ENCODE peak calls at places on chromosomes 5 and 9, in five cellular contexts. A is right lobe of liver, V is transverse colon, X is left lung, U is PC-3. I is an unnamed sample.

GRCh38 chr5:108564441-108564840 is 182.5 kb upstream of the FBXL17 start:
- DNase-seq in A (no peak), V (no peak), X (no peak), U (no peak), I (no peak)

GRCh38 chr9:28610339-28610738 is 1037.1 kb upstream of the C9orf72 start:
- DNase-seq in A (no peak), V (no peak), X (no peak), U (no peak), I (no peak)

GRCh38 chr5:176187276-176188062 is 50.8 kb upstream of the SIMC1 start:
- DNase-seq in A (no peak), V (no peak), X (no peak), U (no peak), I (no peak)

GRCh38 chr5:74127377-74128338 is 501.7 kb downstream of the ARHGEF28 start:
- DNase-seq in A (no peak), V (no peak), X (no peak), U (peak), I (no peak)

GRCh38 chr9:16885896-16886295 is 15.4 kb upstream of the BNC2 start:
- DNase-seq in A (no peak), V (no peak), X (no peak), U (no peak), I (no peak)

GRCh38 chr5:65395526-65396155 is 86.1 kb downstream of the ADAMTS6 start:
- DNase-seq in A (no peak), V (no peak), X (no peak), U (no peak), I (no peak)

GRCh38 chr5:144812770-144813169 is 642.1 kb downstream of the KCTD16 start:
- DNase-seq in A (no peak), V (no peak), X (peak), U (peak), I (no peak)

GRCh38 chr5:111810087-111810486 is 53.1 kb upstream of the NREP start:
- DNase-seq in A (peak), V (peak), X (no peak), U (no peak), I (peak)

GRCh38 chr9:112540800-112541199 is 54.2 kb downstream of the KIAA1958 start:
- DNase-seq in A (no peak), V (no peak), X (no peak), U (no peak), I (no peak)

GRCh38 chr9:93397664-93398381 is 53.7 kb upstream of the FAM120A start:
- DNase-seq in A (no peak), V (no peak), X (no peak), U (peak), I (no peak)

GRCh38 chr5:42638972-42639371 is 117.6 kb upstream of the CCDC152 start:
- DNase-seq in A (no peak), V (no peak), X (no peak), U (no peak), I (no peak)

GRCh38 chr9:131422241-131422792 is 28.4 kb downstream of the PRRC2B start:
- DNase-seq in A (peak), V (no peak), X (no peak), U (peak), I (peak)

GRCh38 chr5:66744040-66744439 is 147.8 kb downstream of the MAST4 start:
- DNase-seq in A (no peak), V (no peak), X (no peak), U (no peak), I (no peak)

GRCh38 chr9:83509372-83509771 is 28.8 kb downstream of the FRMD3 start:
- DNase-seq in A (no peak), V (no peak), X (no peak), U (no peak), I (no peak)

GRCh38 chr5:109590799-109591198 is 98.9 kb upstream of the MAN2A1 start:
- DNase-seq in A (no peak), V (no peak), X (no peak), U (no peak), I (no peak)

GRCh38 chr5:4083591-4084337 is 488.1 kb downstream of the IRX1 start:
- DNase-seq in A (no peak), V (no peak), X (no peak), U (no peak), I (no peak)

GRCh38 chr9:15240927-15241326 is 66.1 kb downstream of the TTC39B start:
- DNase-seq in A (no peak), V (no peak), X (no peak), U (no peak), I (no peak)

GRCh38 chr5:122971333-122971732 is 65.2 kb downstream of the PPIC start:
- DNase-seq in A (no peak), V (no peak), X (no peak), U (no peak), I (no peak)

GRCh38 chr9:89597711-89598707 is 6.8 kb upstream of the GADD45G start:
- DNase-seq in A (peak), V (peak), X (no peak), U (peak), I (no peak)

GRCh38 chr9:12863624-12864023 is 88.8 kb downstream of the LURAP1L start:
- DNase-seq in A (no peak), V (no peak), X (no peak), U (no peak), I (no peak)

GRCh38 chr9:127805620-127806019 is 2.9 kb downstream of the FPGS start:
- DNase-seq in A (no peak), V (peak), X (no peak), U (no peak), I (no peak)

GRCh38 chr9:4301971-4302427 is 2.1 kb upstream of the GLIS3 start:
- DNase-seq in A (no peak), V (peak), X (peak), U (peak), I (peak)

GRCh38 chr9:93525476-93525875 is 50.9 kb upstream of the PHF2 start:
- DNase-seq in A (no peak), V (no peak), X (no peak), U (no peak), I (no peak)

GRCh38 chr5:63131618-63132285 is 553.1 kb downstream of the LRRC70 start:
- DNase-seq in A (no peak), V (no peak), X (no peak), U (peak), I (no peak)

GRCh38 chr9:125674981-125675973 is 31.7 kb downstream of the MAPKAP1 start:
- DNase-seq in A (no peak), V (no peak), X (no peak), U (peak), I (no peak)

GRCh38 chr9:128550770-128551651 is 1.4 kb upstream of the SPTAN1 start:
- DNase-seq in A (peak), V (no peak), X (no peak), U (no peak), I (no peak)

GRCh38 chr9:88791105-88791805 is 200.0 kb upstream of the S1PR3 start:
- DNase-seq in A (no peak), V (no peak), X (no peak), U (peak), I (no peak)

GRCh38 chr9:23683476-23684095 is 142.5 kb downstream of the ELAVL2 start:
- DNase-seq in A (no peak), V (no peak), X (no peak), U (no peak), I (no peak)

GRCh38 chr5:14112998-14113652 is 30.0 kb upstream of the TRIO start:
- DNase-seq in A (no peak), V (peak), X (no peak), U (no peak), I (no peak)

GRCh38 chr5:23466401-23466886 is 41.0 kb upstream of the PRDM9 start:
- DNase-seq in A (no peak), V (no peak), X (no peak), U (peak), I (no peak)

GRCh38 chr5:127337876-127338275 is 47.3 kb downstream of the MEGF10 start:
- DNase-seq in A (no peak), V (no peak), X (no peak), U (no peak), I (no peak)

GRCh38 chr5:178145965-178146820 is 7.5 kb downstream of the NHP2 start:
- DNase-seq in A (peak), V (peak), X (peak), U (peak), I (peak)

GRCh38 chr5:178551059-178551458 is 39.1 kb downstream of the COL23A1 start:
- DNase-seq in A (no peak), V (no peak), X (no peak), U (peak), I (no peak)

GRCh38 chr5:96064905-96065304 is 103.3 kb upstream of the ELL2 start:
- DNase-seq in A (no peak), V (no peak), X (no peak), U (no peak), I (no peak)

GRCh38 chr5:163760498-163760897 is 255.1 kb downstream of the MAT2B start:
- DNase-seq in A (no peak), V (no peak), X (no peak), U (peak), I (no peak)

GRCh38 chr9:113770396-113770795 is 105.7 kb upstream of the ZNF618 start:
- DNase-seq in A (no peak), V (no peak), X (no peak), U (no peak), I (no peak)

GRCh38 chr9:113775714-113776113 is 100.4 kb upstream of the ZNF618 start:
- DNase-seq in A (no peak), V (no peak), X (no peak), U (no peak), I (no peak)

GRCh38 chr9:113774968-113775367 is 101.1 kb upstream of the ZNF618 start:
- DNase-seq in A (no peak), V (no peak), X (no peak), U (no peak), I (no peak)

GRCh38 chr9:113771199-113771598 is 104.9 kb upstream of the ZNF618 start:
- DNase-seq in A (no peak), V (no peak), X (no peak), U (no peak), I (no peak)

DNA sequence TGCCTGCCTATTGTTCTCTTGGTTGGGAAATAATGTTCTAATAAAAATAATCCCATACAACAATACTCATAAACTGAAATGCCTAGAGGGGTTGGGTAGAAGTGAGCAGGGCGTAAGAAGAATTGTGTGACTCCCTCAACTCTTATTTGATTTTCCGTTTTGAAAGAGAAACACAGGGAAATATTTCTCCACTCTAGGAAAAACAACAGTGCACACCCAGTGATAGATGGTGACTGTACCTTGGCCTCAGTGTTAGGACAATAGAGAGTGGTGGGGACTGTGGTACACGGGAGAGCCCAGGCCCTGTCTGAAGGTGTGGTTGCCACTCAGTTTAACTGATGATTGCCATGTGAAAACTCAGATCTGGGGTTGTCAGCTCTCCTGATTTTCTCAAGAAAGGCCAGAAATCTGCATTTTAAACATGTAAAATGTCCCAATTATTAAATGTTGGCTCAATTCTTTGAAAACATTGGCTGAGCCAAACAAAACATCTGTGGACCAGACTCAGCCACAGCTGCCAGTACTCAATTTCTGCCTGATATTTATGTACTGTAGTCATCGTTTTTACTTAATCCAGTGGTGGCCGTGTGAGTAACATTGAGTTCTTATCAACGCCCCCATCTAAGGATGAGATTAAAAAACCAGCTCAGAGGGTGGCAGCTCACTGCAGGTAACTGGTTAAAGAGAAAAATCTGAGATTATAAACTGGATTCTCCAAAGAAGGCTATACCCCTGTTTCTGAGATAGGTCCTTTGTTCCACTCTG is 103.8 kb upstream of the ZNF618 start:
- DNase-seq in A (no peak), V (no peak), X (no peak), U (no peak), I (no peak)
- H3K27ac ChIP-seq in A (no peak), V (no peak), X (no peak), U (no peak), I (no peak)

GRCh38 chr5:169697976-169698375 is 60.9 kb downstream of the DOCK2 start:
- DNase-seq in A (no peak), V (no peak), X (no peak), U (no peak), I (no peak)

GRCh38 chr5:169695025-169695625 is 58.0 kb downstream of the DOCK2 start:
- DNase-seq in A (no peak), V (no peak), X (no peak), U (peak), I (no peak)

GRCh38 chr5:169695919-169696490 is 58.9 kb downstream of the DOCK2 start:
- DNase-seq in A (no peak), V (no peak), X (no peak), U (peak), I (no peak)

GRCh38 chr5:169697518-169697890 is 60.4 kb downstream of the DOCK2 start:
- DNase-seq in A (no peak), V (no peak), X (no peak), U (no peak), I (no peak)

GRCh38 chr5:169696621-169697517 is 59.8 kb downstream of the DOCK2 start:
- DNase-seq in A (no peak), V (no peak), X (no peak), U (peak), I (no peak)
- H3K27ac ChIP-seq in A (no peak), V (no peak), X (no peak), U (peak), I (no peak)

GRCh38 chr5:133828727-133829126 is 139.7 kb downstream of the C5orf15 start:
- DNase-seq in A (no peak), V (no peak), X (no peak), U (no peak), I (no peak)
- H3K27ac ChIP-seq in A (no peak), V (no peak), X (no peak), U (no peak), I (no peak)

DNA sequence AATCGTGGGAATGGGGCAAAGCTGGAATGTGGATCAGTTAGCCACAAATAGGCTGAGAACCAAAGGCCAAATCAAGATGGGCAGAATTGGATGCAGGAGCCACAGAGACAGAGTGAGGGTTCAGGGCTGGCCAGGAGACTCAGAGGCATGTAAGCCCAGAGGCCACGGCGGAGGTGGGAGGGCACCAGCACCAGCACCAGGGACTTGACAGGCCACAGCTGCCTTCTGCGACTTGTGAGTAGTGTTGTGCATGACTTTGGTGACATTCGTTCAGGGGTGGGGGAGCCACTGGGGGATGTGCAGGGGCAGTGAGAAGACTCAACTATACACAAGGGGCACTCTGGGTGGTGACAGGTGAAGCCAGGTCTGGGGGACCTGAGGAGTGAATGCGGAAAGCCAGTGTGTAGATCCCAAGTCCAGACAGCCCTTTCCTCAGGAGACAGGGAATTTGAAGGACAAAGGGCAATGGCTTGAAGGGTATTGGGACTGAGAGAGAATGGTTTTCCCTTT is 53.2 kb downstream of the TMOD1 start:
- DNase-seq in A (no peak), V (no peak), X (no peak), U (no peak), I (no peak)
- H3K27ac ChIP-seq in A (no peak), V (no peak), X (no peak), U (no peak), I (no peak)

DNA sequence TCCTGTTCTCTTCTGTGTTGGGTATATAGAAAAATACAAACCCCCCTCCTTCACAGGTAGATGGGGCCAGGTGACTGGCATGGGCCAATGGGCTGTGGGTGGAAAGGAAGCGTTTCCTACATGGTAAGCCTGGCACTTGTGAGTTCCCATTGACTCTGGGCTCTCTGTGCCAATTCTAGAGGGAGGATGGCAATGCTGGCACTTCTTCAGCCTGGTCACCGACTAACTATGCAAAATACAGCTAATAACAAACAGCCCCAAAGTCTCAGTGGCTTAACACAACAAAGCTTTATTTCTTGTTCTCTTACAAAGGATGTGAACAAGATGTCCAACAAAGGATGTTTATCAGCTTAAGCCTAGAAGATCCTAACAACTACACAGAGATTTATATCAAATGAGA is 258.1 kb downstream of the SYK start:
- DNase-seq in A (no peak), V (no peak), X (no peak), U (peak), I (no peak)
- H3K27ac ChIP-seq in A (peak), V (peak), X (peak), U (peak), I (no peak)